ENCODE peak calls at places on chromosomes 11 and 22, in four cellular contexts. H is lung, P is AG09309, R is uterus. K is an unnamed sample.
A peak's percentile ranks its signal among the peaks of the same experiment; 100 is the strongest.

GRCh38 chr22:20319041-20319744 is 667 bp downstream of the DGCR6L start:
- DNase-seq in P (no peak), H (peak; percentile 27), R (no peak), K (peak; percentile 83)

GRCh38 chr22:30731658-30732057 is 37.0 kb downstream of the OSBP2 start:
- DNase-seq in H (no peak), R (no peak), P (no peak), K (no peak)

GRCh38 chr11:99148352-99148751 is 127.6 kb downstream of the CNTN5 start:
- DNase-seq in P (no peak), H (no peak), R (no peak), K (no peak)

GRCh38 chr11:47847892-47848635 is at the start of gene NUP160:
- DNase-seq in R (peak; percentile 83), H (peak; percentile 88), P (no peak), K (peak; percentile 91)

GRCh38 chr11:63765688-63766241 is 2.8 kb downstream of the ZFTA start:
- DNase-seq in H (no peak), R (peak; percentile 25), P (no peak), K (no peak)

GRCh38 chr11:10543782-10544181 is 2.8 kb upstream of the RNF141 start:
- DNase-seq in R (no peak), P (no peak), H (no peak), K (no peak)

GRCh38 chr11:57885298-57886035 is 123.9 kb downstream of the CTNND1 start:
- DNase-seq in H (no peak), R (no peak), P (no peak), K (peak; percentile 38)

GRCh38 chr11:66866420-66867010 is 9.7 kb downstream of the LRFN4 start:
- DNase-seq in R (no peak), H (no peak), P (no peak), K (no peak)

GRCh38 chr22:49845241-49845640 is 8.4 kb upstream of the ZBED4 start:
- DNase-seq in P (no peak), R (no peak), H (no peak), K (no peak)

DNA sequence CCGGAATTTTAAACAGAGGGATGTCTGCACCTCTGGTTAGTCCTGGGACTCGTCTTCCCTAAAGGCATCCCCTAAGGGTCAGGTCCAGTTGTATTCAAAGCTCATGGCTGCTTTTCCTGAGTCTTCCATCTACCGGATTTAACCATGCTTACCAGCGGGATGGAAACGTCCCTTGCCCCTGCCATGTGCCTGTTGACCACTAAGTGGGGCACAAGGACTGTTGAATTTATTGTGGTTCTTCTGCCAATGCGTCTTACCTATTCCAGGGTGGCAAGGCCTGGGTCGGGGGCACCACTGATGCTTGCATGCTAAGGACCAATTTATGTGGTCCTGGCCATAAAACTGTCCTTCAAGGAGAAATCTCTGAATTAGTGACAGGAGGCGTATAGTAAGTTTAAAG is 25.6 kb downstream of the ANKRD42 start:
- DNase-seq in P (no peak), R (no peak), H (no peak), K (no peak)
- TF ChIP-seq CTCF in P (peak; percentile 24), R (no peak), H (no peak), K (no peak)

DNA sequence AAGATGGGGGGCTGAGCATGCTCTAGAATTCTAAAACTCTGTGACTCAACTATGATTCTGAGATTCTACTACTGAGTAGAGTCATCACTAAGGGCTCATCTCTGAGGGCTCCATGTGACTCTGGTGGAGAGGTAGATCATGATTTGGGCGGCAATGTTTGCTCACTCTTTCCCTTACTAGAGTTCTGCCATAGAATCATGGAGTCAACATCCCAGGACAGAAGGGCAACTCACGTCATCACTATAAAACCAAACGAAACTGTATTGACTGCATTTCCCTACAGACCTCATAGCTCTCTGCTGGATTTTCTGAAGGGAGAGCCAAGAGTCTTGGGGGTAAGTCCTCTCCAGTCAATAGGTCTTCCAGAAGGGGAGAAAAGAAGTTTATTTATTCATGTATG is at the start of gene MS4A14:
- DNase-seq in R (no peak), H (no peak), P (no peak), K (no peak)
- TF ChIP-seq CTCF in R (no peak), H (no peak), P (no peak), K (no peak)

DNA sequence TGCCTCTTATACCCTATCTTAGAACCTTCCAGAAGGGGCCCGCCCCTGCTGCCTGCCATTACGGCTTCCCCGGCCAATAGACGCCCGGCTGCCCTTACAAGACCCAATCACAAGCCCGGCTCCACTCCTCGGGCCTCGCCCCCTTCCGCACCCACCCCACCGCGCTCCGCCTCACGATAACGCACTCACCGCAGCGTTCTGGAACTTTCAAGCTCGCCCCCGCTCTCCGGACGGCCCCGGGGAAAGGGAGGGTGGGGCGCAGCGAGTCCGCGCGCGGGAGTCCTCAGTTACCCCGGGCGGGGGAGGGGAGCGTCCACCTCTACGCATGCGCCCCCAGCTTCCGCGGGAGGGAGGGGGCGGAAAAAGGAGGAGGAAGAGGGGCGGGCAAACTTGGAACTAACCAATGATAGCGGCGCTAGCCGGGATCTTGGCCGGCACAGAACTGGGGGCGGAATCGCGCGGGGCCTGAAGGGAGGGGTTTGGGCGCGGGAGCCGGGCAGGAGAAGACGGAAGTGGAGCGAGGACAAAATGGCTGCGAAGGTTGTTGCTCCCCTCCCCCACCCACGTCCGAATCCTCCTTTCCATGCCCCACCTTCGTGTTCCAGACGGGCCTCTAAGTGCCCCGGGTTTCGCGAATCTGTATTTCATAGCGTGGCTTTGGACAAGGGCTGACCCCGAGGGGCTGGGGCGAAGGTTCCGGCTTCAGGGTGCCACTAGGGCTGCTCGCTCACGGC is 389 bp upstream of the HSPA8 start:
- DNase-seq in R (peak; percentile 99), P (peak; percentile 99), H (peak; percentile 99), K (peak; percentile 100)
- TF ChIP-seq CTCF in R (peak; percentile 20), P (no peak), H (no peak), K (no peak)

DNA sequence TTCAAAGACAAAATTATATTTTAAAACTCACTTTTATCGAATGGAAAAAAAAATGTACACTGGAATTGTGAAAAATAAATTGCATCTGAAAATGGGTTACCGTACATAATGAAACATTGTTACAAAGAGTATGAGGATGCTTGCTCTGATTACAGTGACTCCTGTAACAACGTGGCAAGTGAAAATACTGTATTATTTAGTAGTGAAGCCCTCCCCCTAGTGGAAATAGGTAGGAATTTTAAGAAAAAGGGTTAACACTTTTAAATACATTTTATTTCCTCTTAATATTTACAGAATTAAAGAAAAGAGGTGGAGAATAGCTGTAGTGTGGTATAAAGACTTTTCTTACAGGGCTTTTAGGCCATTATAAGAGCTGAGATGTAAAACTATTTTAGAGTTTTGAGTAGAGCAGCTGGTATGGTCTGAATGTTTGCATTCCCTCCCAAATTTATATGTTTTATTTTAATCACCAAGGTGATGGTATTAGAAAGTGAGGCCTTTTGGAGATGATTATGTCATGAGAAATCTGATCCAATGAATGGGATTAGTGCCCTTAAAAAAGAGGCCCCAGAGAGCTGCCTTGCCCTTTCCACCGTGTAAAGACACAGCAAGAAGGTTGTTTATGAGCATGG is 25.2 kb downstream of the FAM76B start:
- DNase-seq in R (no peak), P (peak; percentile 28), H (no peak), K (no peak)
- TF ChIP-seq CTCF in R (peak; percentile 75), P (peak; percentile 46), H (peak; percentile 61), K (peak; percentile 71)

GRCh38 chr11:61545341-61545740 is 35.5 kb downstream of the SYT7 start:
- DNase-seq in P (no peak), R (no peak), H (no peak), K (no peak)
- TF ChIP-seq CTCF in P (peak; percentile 42), R (no peak), H (no peak), K (peak; percentile 38)

GRCh38 chr22:36579441-36579840 is 50.5 kb upstream of the EIF3D start:
- DNase-seq in H (no peak), R (no peak), P (no peak), K (no peak)

GRCh38 chr22:36577019-36577418 is 48.1 kb upstream of the EIF3D start:
- DNase-seq in R (no peak), H (no peak), P (peak; percentile 75), K (no peak)

GRCh38 chr22:36580371-36580770 is 51.4 kb upstream of the EIF3D start:
- DNase-seq in R (no peak), H (no peak), P (no peak), K (no peak)

GRCh38 chr22:36580846-36581245 is 51.9 kb upstream of the EIF3D start:
- DNase-seq in P (no peak), H (no peak), R (no peak), K (no peak)

DNA sequence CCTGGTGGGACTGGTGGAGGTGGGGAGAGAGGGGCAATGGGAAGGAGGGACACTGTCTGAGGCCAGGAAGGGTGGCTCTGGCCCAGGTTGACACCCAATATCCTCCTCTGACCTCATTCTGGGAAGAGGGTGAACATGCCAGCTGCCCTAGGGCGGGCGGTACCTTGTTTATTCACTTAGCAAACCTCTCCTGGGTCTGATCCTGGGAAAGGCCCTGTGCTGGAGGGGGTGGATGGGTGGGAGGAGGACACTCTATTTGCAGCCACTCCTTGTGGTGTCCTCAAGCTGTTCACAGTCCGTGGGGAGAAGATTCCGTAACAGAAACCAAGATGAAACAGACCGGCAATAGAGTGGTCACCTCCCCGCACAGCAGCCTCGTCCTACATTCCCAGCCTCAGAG is 49.7 kb upstream of the EIF3D start:
- DNase-seq in P (no peak), R (no peak), H (no peak), K (no peak)
- TF ChIP-seq CTCF in P (no peak), R (no peak), H (no peak), K (no peak)

DNA sequence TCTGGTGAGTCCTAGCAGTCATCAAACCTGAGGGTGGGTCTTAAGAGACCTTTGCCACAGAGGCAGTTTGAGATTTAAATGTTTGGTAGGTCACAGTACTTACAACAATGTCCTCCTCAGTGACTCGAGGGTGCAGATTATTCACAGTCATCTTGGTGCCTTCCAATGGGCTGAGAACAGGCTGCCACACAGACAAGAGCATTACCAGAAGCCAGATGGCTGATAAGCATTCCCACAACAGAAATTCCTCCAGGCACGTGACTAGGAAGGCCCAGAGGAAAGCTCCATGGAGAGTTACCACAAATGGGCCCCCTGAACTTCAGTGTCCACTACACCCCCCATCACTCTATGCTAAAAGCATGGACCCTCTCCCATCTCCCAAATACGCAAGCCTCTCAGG is 19.2 kb downstream of the POLDIP3 start:
- DNase-seq in P (no peak), R (no peak), H (no peak), K (no peak)
- TF ChIP-seq CTCF in P (no peak), R (no peak), H (no peak), K (no peak)

GRCh38 chr22:24133187-24133965 is 47.9 kb upstream of the SUSD2 start:
- DNase-seq in H (no peak), R (peak; percentile 38), P (no peak), K (no peak)
- TF ChIP-seq CTCF in H (peak; percentile 15), R (peak; percentile 28), P (peak; percentile 26), K (peak; percentile 32)